ENCODE peak calls at places on chromosomes 3 and 15, in ten cellular contexts. A, B, F, E, Y, Z, P, M, J and K are unnamed samples.

GRCh38 chr15:69385831-69386230 is 28.3 kb upstream of the KIF23 start:
- DNase-seq in F (no peak), A (no peak), Y (no peak), B (no peak), M (no peak), J (no peak), P (no peak), E (no peak), Z (no peak), K (no peak)

GRCh38 chr15:63040954-63041353 is 1.6 kb upstream of the TPM1 start:
- DNase-seq in P (no peak), B (no peak), F (no peak), M (no peak), A (no peak), Y (no peak), J (peak), E (no peak), Z (no peak), K (no peak)

GRCh38 chr3:30341079-30341478 is 265.3 kb upstream of the TGFBR2 start:
- DNase-seq in Y (no peak), B (no peak), A (no peak), F (no peak), E (no peak), M (no peak), J (no peak), Z (no peak), P (no peak), K (no peak)

GRCh38 chr3:30680789-30681188 is 74.4 kb downstream of the TGFBR2 start:
- DNase-seq in Z (no peak), B (no peak), P (no peak), J (no peak), F (peak), E (peak), Y (no peak), A (peak), M (no peak), K (no peak)

GRCh38 chr15:42035362-42035761 is 14.5 kb upstream of the PLA2G4E start:
- DNase-seq in A (peak), E (peak), Y (no peak), P (no peak), B (peak), Z (no peak), J (no peak), F (no peak), M (no peak), K (no peak)

GRCh38 chr3:17006143-17006839 is 121.5 kb downstream of the PLCL2 start:
- DNase-seq in E (no peak), Y (no peak), B (no peak), F (peak), J (no peak), Z (no peak), P (no peak), A (no peak), M (no peak), K (no peak)

GRCh38 chr3:113712129-113712528 is 15.7 kb upstream of the USF3 start:
- DNase-seq in B (no peak), E (no peak), A (no peak), Z (no peak), Y (no peak), P (no peak), F (no peak), J (no peak), M (no peak), K (no peak)

GRCh38 chr3:85252686-85253085 is 293.9 kb downstream of the CADM2 start:
- DNase-seq in M (no peak), Y (no peak), P (no peak), B (no peak), Z (no peak), J (no peak), A (no peak), F (no peak), E (no peak), K (no peak)

GRCh38 chr3:71005797-71006321 is 577.7 kb downstream of the FOXP1 start:
- DNase-seq in Z (no peak), M (no peak), E (no peak), B (no peak), Y (no peak), A (no peak), J (no peak), P (no peak), F (no peak), K (no peak)

GRCh38 chr3:161263057-161263456 is 41.9 kb downstream of the NMD3 start:
- DNase-seq in Y (no peak), Z (no peak), A (no peak), F (no peak), M (no peak), B (no peak), P (no peak), E (no peak), J (no peak), K (no peak)

GRCh38 chr15:100277087-100277855 is 64.5 kb downstream of the ADAMTS17 start:
- DNase-seq in Z (no peak), B (no peak), Y (no peak), F (no peak), M (no peak), E (no peak), J (no peak), A (no peak), P (no peak), K (no peak)

GRCh38 chr3:192259661-192260060 is 467.7 kb downstream of the FGF12 start:
- DNase-seq in J (no peak), Z (no peak), A (no peak), B (no peak), M (no peak), F (no peak), P (no peak), Y (no peak), E (no peak), K (no peak)

GRCh38 chr15:68376447-68377060 is 55.4 kb downstream of the ITGA11 start:
- DNase-seq in Y (no peak), E (no peak), M (peak), Z (no peak), P (no peak), A (peak), F (no peak), J (no peak), B (no peak), K (peak)

GRCh38 chr15:59255647-59256380 is 49.2 kb downstream of the LDHAL6B start:
- DNase-seq in M (no peak), B (no peak), Z (no peak), J (no peak), P (no peak), Y (no peak), F (no peak), A (no peak), E (no peak), K (no peak)

GRCh38 chr3:73762855-73763254 is 138.1 kb upstream of the PDZRN3 start:
- DNase-seq in Z (no peak), A (peak), P (no peak), E (no peak), J (no peak), B (no peak), M (no peak), F (no peak), Y (no peak), K (no peak)

GRCh38 chr15:95912280-95912625 is 418.2 kb upstream of the NR2F2 start:
- DNase-seq in Z (no peak), M (no peak), A (peak), P (no peak), J (no peak), F (peak), E (no peak), Y (no peak), B (no peak), K (no peak)

GRCh38 chr3:118636841-118637240 is 397.8 kb downstream of the IGSF11 start:
- DNase-seq in M (no peak), Y (no peak), B (no peak), A (peak), E (peak), F (peak), P (no peak), Z (no peak), J (peak), K (no peak)

GRCh38 chr3:146133436-146133835 is 27.5 kb downstream of the PLOD2 start:
- DNase-seq in Y (no peak), M (no peak), Z (no peak), A (no peak), B (no peak), E (no peak), P (no peak), F (no peak), J (no peak), K (no peak)

GRCh38 chr15:31399544-31400171 is 73.0 kb downstream of the KLF13 start:
- DNase-seq in A (no peak), Y (no peak), Z (peak), F (no peak), P (no peak), M (no peak), E (no peak), B (no peak), J (no peak), K (no peak)

GRCh38 chr15:62985768-62986167 is 56.8 kb upstream of the TPM1 start:
- DNase-seq in M (no peak), E (no peak), J (no peak), P (no peak), B (no peak), F (no peak), A (no peak), Z (no peak), Y (no peak), K (no peak)

GRCh38 chr15:44536298-44536961 is 517 bp upstream of the EIF3J start:
- DNase-seq in Y (no peak), J (peak), F (peak), B (peak), P (peak), A (peak), E (no peak), Z (peak), M (peak), K (peak)

GRCh38 chr15:36953346-36953745 is 147.0 kb downstream of the MEIS2 start:
- DNase-seq in F (no peak), P (no peak), Z (no peak), A (no peak), J (no peak), E (no peak), Y (no peak), B (no peak), M (no peak), K (no peak)

GRCh38 chr15:89783111-89783860 is 7.2 kb downstream of the MESP2 start:
- DNase-seq in F (no peak), Z (peak), P (peak), J (peak), Y (no peak), A (peak), M (no peak), B (no peak), E (no peak), K (no peak)

GRCh38 chr3:141669434-141669833 is 68.7 kb upstream of the RNF7 start:
- DNase-seq in Z (no peak), E (no peak), A (no peak), J (no peak), F (no peak), M (no peak), P (no peak), B (no peak), Y (no peak), K (no peak)

GRCh38 chr3:126439346-126439967 is 36.2 kb downstream of the ZXDC start:
- DNase-seq in P (peak), F (no peak), M (no peak), Z (no peak), Y (no peak), E (no peak), A (peak), B (no peak), J (no peak), K (no peak)

GRCh38 chr3:23567917-23568316 is 237.8 kb upstream of the UBE2E1 start:
- DNase-seq in M (no peak), J (no peak), Y (no peak), A (no peak), B (no peak), E (no peak), P (no peak), F (no peak), Z (no peak), K (no peak)

GRCh38 chr15:42405876-42406482 is 46.7 kb downstream of the CAPN3 start:
- DNase-seq in F (no peak), M (no peak), Z (no peak), A (no peak), J (no peak), E (no peak), P (no peak), Y (no peak), B (no peak), K (no peak)

GRCh38 chr15:40787344-40787841 is 17.6 kb downstream of the C15orf62 start:
- DNase-seq in P (no peak), E (peak), J (no peak), B (no peak), Y (peak), M (no peak), F (no peak), Z (peak), A (peak), K (no peak)

GRCh38 chr15:64772488-64772887 is 2.9 kb downstream of the RBPMS2 start:
- DNase-seq in A (peak), Y (no peak), J (no peak), Z (no peak), P (no peak), F (no peak), B (no peak), E (no peak), M (no peak), K (no peak)

GRCh38 chr15:70469182-70469581 is 294.2 kb downstream of the UACA start:
- DNase-seq in E (no peak), A (no peak), F (no peak), Z (no peak), J (no peak), M (no peak), Y (no peak), B (no peak), P (peak), K (no peak)

GRCh38 chr15:60351066-60351465 is 46.7 kb downstream of the ANXA2 start:
- DNase-seq in P (no peak), M (no peak), J (no peak), B (no peak), E (no peak), A (no peak), F (no peak), Z (no peak), Y (no peak), K (no peak)

GRCh38 chr15:71448688-71449114 is 333.4 kb downstream of the THSD4 start:
- DNase-seq in E (peak), J (peak), F (peak), B (no peak), P (no peak), Z (no peak), Y (peak), M (no peak), A (peak), K (no peak)

GRCh38 chr15:29044506-29044905 is 158.7 kb downstream of the APBA2 start:
- DNase-seq in P (peak), F (no peak), M (no peak), Y (no peak), B (no peak), Z (no peak), J (no peak), A (no peak), E (no peak), K (peak)

GRCh38 chr3:119310052-119310451 is 15.9 kb downstream of the ARHGAP31 start:
- DNase-seq in B (no peak), F (peak), J (no peak), M (no peak), P (no peak), E (no peak), Y (no peak), Z (no peak), A (peak), K (no peak)

GRCh38 chr3:124126446-124127017 is 134.6 kb upstream of the ROPN1 start:
- DNase-seq in M (no peak), Z (no peak), B (no peak), E (no peak), Y (no peak), J (no peak), A (no peak), F (no peak), P (no peak), K (no peak)

GRCh38 chr3:55143928-55144671 is 216.2 kb upstream of the LRTM1 start:
- DNase-seq in A (no peak), E (no peak), M (no peak), J (no peak), P (no peak), B (no peak), Z (no peak), F (no peak), Y (no peak), K (no peak)

GRCh38 chr15:79004336-79004735 is 59.5 kb upstream of the CTSH start:
- DNase-seq in E (peak), F (no peak), J (no peak), Y (peak), Z (no peak), P (no peak), M (no peak), A (peak), B (peak), K (no peak)

GRCh38 chr3:111971533-111971932 is 7.3 kb upstream of the ABHD10 start:
- DNase-seq in E (no peak), P (no peak), F (no peak), Y (no peak), A (no peak), Z (no peak), J (peak), M (no peak), B (no peak), K (no peak)

GRCh38 chr3:149114458-149114857 is 15.0 kb upstream of the HPS3 start:
- DNase-seq in A (no peak), P (no peak), B (no peak), Y (no peak), Z (no peak), J (no peak), E (no peak), M (no peak), F (no peak), K (no peak)

GRCh38 chr15:79025201-79025600 is 65.4 kb downstream of the RASGRF1 start:
- DNase-seq in P (no peak), B (peak), Y (peak), M (no peak), Z (no peak), E (no peak), F (peak), J (peak), A (peak), K (no peak)

GRCh38 chr3:139732729-139733128 is 55.0 kb upstream of the NMNAT3 start:
- DNase-seq in J (no peak), P (no peak), Z (no peak), M (no peak), A (no peak), B (no peak), Y (no peak), E (no peak), F (no peak), K (no peak)

GRCh38 chr3:139728414-139728813 is 50.6 kb upstream of the NMNAT3 start:
- DNase-seq in P (no peak), F (no peak), A (no peak), Y (no peak), M (no peak), J (no peak), Z (no peak), B (no peak), E (no peak), K (no peak)
- TF ChIP-seq CTCF in P (no peak), F (no peak), A (no peak), Y (no peak), M (no peak), J (no peak), Z (no peak), B (no peak), E (no peak), K (no peak)

DNA sequence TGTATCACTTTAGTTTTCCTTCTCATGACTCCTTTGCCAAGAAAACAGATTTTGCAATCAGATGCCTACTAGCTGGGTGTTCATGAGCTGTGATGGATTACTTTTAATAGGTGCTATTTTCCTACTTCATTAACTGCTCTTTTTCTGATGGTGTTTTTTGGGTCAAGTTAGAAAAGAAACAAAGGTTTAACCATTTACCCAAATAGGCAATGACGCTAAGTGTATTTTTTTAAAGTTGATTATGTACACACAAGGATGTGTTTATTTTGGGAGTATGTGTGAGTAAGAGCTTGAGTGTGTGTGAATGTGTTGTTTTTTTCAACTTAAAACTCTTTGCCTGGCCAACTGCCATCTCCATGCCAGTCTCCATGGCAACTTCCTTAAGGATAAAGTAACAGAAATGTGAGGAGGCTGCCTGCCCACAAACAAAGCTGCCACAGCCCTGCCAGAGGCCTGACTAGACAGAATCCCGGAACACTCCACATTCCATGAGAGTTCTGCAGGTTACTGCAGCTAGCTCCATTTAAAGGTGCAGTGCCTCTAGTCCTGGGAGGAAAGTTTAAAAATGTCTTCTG is 215.6 kb upstream of the RBMS3 start:
- DNase-seq in P (no peak), E (peak), F (peak), A (peak), B (no peak), M (peak), Y (no peak), Z (peak), J (peak), K (no peak)
- H3K27ac ChIP-seq in P (no peak), E (peak), F (no peak), A (peak), B (no peak), M (peak), Y (no peak), Z (no peak), J (no peak), K (no peak)

GRCh38 chr3:45499529-45499928 is 95.0 kb upstream of the LIMD1 start:
- DNase-seq in Y (no peak), B (no peak), E (peak), M (no peak), F (no peak), P (no peak), J (no peak), A (no peak), Z (no peak), K (no peak)
- TF ChIP-seq CTCF in Y (peak), B (no peak), E (peak), M (peak), F (peak), P (no peak), J (peak), A (peak), Z (peak), K (peak)

GRCh38 chr3:11602441-11602840 is 41.3 kb downstream of the VGLL4 start:
- DNase-seq in J (no peak), F (no peak), B (no peak), E (no peak), P (no peak), M (no peak), Z (no peak), A (no peak), Y (no peak), K (no peak)
- H3K27ac ChIP-seq in J (peak), F (no peak), B (peak), E (peak), P (no peak), M (peak), Z (peak), A (peak), Y (no peak), K (peak)

GRCh38 chr3:13309004-13309403 is 111.1 kb downstream of the NUP210 start:
- DNase-seq in M (no peak), A (no peak), B (no peak), F (no peak), P (peak), Y (no peak), E (no peak), Z (no peak), J (no peak), K (no peak)

GRCh38 chr3:13307041-13307440 is 113.1 kb downstream of the NUP210 start:
- DNase-seq in Z (no peak), J (no peak), E (no peak), F (no peak), B (no peak), A (no peak), Y (no peak), P (peak), M (no peak), K (no peak)

GRCh38 chr3:13305623-13306022 is 114.5 kb downstream of the NUP210 start:
- DNase-seq in A (no peak), B (no peak), M (no peak), Z (no peak), F (no peak), P (peak), J (no peak), Y (no peak), E (no peak), K (no peak)

GRCh38 chr3:13303410-13303809 is 116.7 kb downstream of the NUP210 start:
- DNase-seq in A (no peak), J (no peak), P (peak), F (no peak), Y (no peak), M (no peak), B (no peak), E (no peak), Z (no peak), K (no peak)

DNA sequence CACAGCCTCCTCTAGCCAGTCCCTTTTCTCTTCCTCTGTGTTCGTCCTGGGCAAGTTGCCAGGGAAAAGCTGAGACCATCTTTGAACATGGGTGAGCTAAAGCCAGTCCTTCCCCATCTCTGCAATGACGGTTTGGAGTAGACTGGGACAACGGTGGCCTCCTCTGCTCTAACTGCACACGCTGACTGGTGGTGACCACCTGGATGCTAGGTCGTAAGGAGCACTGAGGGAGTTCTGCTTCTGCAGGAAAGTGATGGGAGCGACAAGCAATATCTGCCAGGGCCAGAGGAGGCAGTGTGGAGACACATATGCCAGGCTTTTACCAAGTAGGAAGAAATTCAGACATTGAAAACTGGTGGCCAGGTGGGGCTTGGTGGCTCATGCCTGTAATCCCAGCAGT is 111.7 kb downstream of the NUP210 start:
- DNase-seq in B (no peak), Y (peak), F (peak), E (peak), M (no peak), P (peak), J (peak), A (peak), Z (no peak), K (no peak)
- TF ChIP-seq CTCF in B (no peak), Y (peak), F (peak), E (peak), M (no peak), P (peak), J (peak), A (peak), Z (peak), K (no peak)

GRCh38 chr3:42192334-42193200 is 73.4 kb downstream of the CCK start:
- DNase-seq in A (no peak), Z (no peak), E (no peak), J (no peak), M (no peak), F (no peak), B (no peak), Y (no peak), P (no peak), K (no peak)
- H3K27ac ChIP-seq in A (peak), Z (no peak), E (no peak), J (no peak), M (no peak), F (no peak), B (no peak), Y (peak), P (no peak), K (no peak)